ENCODE peak calls at places on chromosomes 2 and 18, in four cellular contexts. T, V, X and S are unnamed samples.

GRCh38 chr2:219352448-219353023 is 20.0 kb upstream of the RESP18 start:
- DNase-seq in T (peak), V (no peak), X (peak), S (peak)

GRCh38 chr18:49247786-49248185 is 212.7 kb downstream of the DYM start:
- DNase-seq in T (no peak), V (no peak), X (no peak), S (peak)

GRCh38 chr2:66192888-66193287 is 242.0 kb upstream of the MEIS1 start:
- DNase-seq in T (no peak), V (no peak), X (no peak), S (no peak)

GRCh38 chr2:196849895-196850294 is 40.7 kb upstream of the C2orf66 start:
- DNase-seq in T (peak), V (no peak), X (peak), S (peak)

GRCh38 chr2:135790423-135790822 is 46.6 kb downstream of the LCT start:
- DNase-seq in T (no peak), V (no peak), X (no peak), S (no peak)

GRCh38 chr2:113709022-113709421 is 47.4 kb downstream of the SLC35F5 start:
- DNase-seq in T (no peak), V (no peak), X (no peak), S (no peak)

GRCh38 chr2:130391058-130391871 is 35.4 kb downstream of the PTPN18 start:
- DNase-seq in T (peak), V (no peak), X (peak), S (peak)

GRCh38 chr18:35998967-35999366 is 26.5 kb downstream of the RMP24 start:
- DNase-seq in T (no peak), V (no peak), X (peak), S (no peak)

GRCh38 chr2:240355001-240355891 is 80.2 kb upstream of the GPC1 start:
- DNase-seq in T (no peak), V (no peak), X (peak), S (peak)

GRCh38 chr2:164910091-164910899 is 45.0 kb downstream of the SLC38A11 start:
- DNase-seq in T (peak), V (no peak), X (peak), S (peak)

GRCh38 chr18:11751305-11752115 is 62.4 kb downstream of the GNAL start:
- DNase-seq in T (no peak), V (no peak), X (no peak), S (no peak)
- H3K4me3 ChIP-seq in T (no peak), V (no peak), X (no peak), S (no peak)

DNA sequence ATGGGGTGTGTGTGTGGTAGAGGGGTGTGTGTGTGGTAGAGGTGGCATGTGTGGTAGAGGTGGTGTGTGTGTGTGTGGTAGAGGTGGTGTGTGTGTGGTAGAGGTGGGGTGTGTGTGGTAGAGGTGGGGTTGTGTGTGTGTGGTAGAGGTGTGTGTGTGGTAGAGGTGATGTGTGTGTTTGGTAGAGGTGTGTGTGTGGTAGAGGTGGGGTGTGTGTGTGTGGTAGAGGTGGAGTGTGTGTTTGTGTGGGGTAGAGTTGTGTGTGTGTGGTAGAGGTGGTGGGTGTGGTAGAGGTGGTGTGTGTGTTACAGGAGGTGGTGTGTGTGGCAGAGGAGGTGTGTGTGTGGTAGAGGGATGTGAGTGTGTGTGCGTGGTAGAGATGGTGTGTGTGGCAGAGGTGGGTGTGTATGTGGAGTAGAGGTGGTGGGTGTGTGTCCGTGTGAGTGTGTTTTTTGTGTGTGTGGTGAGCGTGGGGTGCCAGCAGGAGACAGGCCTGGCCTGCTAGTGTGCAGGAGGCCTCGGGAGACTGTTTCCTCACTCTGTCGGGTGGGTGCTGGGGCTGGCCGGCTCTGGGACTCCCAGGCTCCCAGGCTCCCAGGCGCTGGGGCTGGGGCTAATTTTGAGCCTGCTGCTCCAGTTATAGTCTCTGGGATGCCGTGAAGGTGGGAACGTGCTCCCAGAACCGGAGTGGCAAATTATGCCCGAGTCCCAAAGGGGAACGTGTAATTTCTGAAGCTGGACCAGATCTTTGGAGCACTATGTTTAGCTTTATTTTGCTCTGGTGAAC is 165.2 kb downstream of the DYSF start:
- DNase-seq in T (peak), V (no peak), X (no peak), S (no peak)
- TF ChIP-seq CTCF in T (peak), V (no peak), X (no peak), S (no peak)

GRCh38 chr2:29606105-29606871 is 315.1 kb downstream of the ALK start:
- DNase-seq in T (peak), V (no peak), X (peak), S (peak)
- H3K4me3 ChIP-seq in T (no peak), V (no peak), X (no peak), S (no peak)

GRCh38 chr2:7180641-7181370 is 263.6 kb downstream of the RNF144A start:
- DNase-seq in T (no peak), V (no peak), X (peak), S (peak)
- TF ChIP-seq CTCF in T (no peak), V (no peak), X (no peak), S (no peak)

GRCh38 chr2:53448591-53448990 is 319.0 kb upstream of the CHAC2 start:
- DNase-seq in T (no peak), V (no peak), X (peak), S (no peak)

GRCh38 chr2:53455094-53455493 is 312.5 kb upstream of the CHAC2 start:
- DNase-seq in T (no peak), V (no peak), X (no peak), S (no peak)

GRCh38 chr2:53450885-53451284 is 316.7 kb upstream of the CHAC2 start:
- DNase-seq in T (no peak), V (no peak), X (no peak), S (no peak)

GRCh38 chr2:53452400-53452799 is 315.2 kb upstream of the CHAC2 start:
- DNase-seq in T (no peak), V (no peak), X (no peak), S (no peak)

DNA sequence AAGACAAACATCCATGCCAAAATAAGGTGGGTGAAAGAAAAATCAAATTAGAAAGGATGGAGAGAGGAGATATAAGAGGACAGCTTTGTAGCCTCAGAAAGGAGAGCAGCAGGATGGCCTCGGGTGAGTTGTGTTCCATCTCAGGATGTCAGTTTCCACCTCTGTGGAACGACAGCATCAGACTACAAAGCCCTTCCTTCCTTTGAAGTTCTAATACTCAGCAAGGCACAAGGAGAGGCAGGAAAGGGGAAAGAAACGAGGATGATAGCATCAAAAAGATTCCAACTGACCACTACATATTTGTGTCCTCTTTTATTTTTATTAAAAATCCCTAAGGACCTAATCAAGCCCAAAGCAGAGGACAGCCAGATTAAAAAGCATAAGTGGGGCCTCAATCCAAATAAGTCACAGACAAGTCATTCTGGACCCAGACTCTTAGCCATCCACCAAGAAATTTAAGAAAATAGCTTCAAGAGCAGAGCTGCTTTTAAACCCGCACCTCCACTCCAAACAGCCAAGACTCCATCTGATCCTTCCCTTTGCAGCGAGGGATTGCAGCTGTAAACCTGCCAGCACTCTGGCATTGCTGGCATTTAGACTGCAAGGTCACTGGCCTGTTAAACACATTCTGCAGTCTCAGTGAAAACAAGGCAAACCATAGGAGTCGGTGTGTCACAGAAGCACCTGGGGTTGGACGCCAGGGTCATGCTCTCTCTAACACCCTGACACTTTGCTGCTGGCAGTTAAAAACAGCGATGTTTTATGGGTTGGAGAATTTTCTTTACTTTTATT is 314.5 kb upstream of the CHAC2 start:
- DNase-seq in T (no peak), V (no peak), X (no peak), S (no peak)
- H3K4me3 ChIP-seq in T (no peak), V (no peak), X (no peak), S (no peak)

DNA sequence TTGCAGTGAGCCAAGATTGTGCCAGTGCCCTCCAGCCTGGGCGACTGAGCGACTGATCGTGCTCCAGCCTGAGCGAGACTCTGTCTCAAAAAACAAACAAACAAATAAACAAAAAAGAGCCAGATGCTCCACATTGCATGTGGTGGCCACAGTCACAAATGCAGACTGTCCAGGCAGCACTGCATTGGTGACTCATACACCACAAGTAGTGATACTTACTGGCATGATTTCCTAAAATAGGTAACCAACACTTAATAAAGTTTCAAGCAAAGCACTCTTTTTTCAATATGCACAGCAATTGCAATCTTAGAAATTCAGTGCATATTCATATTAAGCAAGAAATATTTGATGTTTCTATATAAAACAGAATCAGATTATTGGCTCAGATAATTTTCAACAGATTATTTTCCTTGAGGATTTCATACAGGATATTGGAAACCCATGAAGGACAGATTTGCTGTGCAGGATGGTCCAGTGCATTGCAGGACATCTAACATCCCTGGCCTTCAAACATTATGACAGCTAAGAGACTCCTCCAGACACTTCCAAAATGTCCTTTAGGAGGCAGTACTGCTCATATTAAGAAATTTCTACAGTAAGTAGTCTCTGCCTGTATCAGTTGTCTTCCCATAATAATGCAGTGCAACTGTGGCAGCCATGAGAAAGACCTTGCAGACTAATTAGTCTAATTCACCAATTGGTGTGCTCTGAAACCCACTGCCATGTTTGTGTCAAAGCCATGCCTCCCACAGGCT is 10.5 kb upstream of the SLC1A4 start:
- DNase-seq in T (peak), V (no peak), X (peak), S (no peak)
- TF ChIP-seq CTCF in T (peak), V (peak), X (peak), S (no peak)

GRCh38 chr18:37321578-37322496 is 243.8 kb downstream of the CELF4 start:
- DNase-seq in T (no peak), V (no peak), X (no peak), S (no peak)
- H3K4me3 ChIP-seq in T (no peak), V (no peak), X (no peak), S (no peak)

DNA sequence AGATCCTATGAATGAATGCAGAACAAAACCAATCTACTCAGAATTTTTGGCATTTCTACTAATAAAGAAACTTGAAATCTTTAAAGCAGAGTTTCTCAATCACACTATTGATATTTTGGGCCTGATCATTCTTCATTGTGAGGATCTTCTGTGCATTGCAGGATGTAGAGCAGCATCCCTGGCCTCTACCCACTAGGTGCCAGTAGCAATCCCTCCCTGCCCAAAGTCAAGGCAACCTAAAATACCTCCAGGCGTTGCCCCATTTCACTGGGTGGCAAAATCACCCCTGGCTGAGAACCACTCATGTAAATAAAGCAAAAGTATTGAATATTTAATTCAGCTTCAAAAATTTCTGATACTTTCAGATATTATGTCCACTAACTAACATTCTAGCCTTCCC is 213.0 kb downstream of the SP3 start:
- DNase-seq in T (no peak), V (no peak), X (peak), S (peak)
- TF ChIP-seq CTCF in T (peak), V (peak), X (peak), S (peak)